ENCODE peak calls at places on chromosome 6, in eight cellular contexts. R is upper lobe of right lung, K is BJ, F is left ventricle myocardium inferior, S is fibroblast of pulmonary artery, X is coronary artery, W is AG10803, B is foreskin fibroblast. G is an unnamed sample.

GRCh38 chr6:17393335-17394191 is at the start of gene CAP2:
- DNase-seq in X (peak), R (peak), S (peak), K (peak), F (peak), W (peak), B (peak), G (no peak)

GRCh38 chr6:108592371-108593337 is 31.9 kb downstream of the FOXO3 start:
- DNase-seq in W (peak), K (peak), X (no peak), R (no peak), B (peak), F (no peak), S (peak), G (peak)

GRCh38 chr6:162068340-162068739 is 659.2 kb downstream of the PRKN start:
- DNase-seq in K (no peak), R (no peak), F (no peak), B (no peak), X (no peak), S (no peak), W (no peak), G (no peak)

GRCh38 chr6:43220439-43220951 is 8.8 kb downstream of the DNPH1 start:
- DNase-seq in R (peak), X (peak), K (no peak), W (no peak), B (no peak), F (no peak), S (no peak), G (no peak)

GRCh38 chr6:105483492-105483891 is 80.6 kb upstream of the PREP start:
- DNase-seq in K (no peak), B (peak), F (no peak), R (no peak), X (no peak), S (peak), W (peak), G (no peak)

GRCh38 chr6:2215342-2215741 is 30.1 kb downstream of the GMDS start:
- DNase-seq in S (no peak), X (no peak), R (no peak), F (no peak), K (no peak), W (no peak), B (no peak), G (peak)

GRCh38 chr6:72855471-72855870 is 233.6 kb downstream of the KCNQ5 start:
- DNase-seq in X (no peak), B (peak), K (no peak), W (peak), F (no peak), S (no peak), R (no peak), G (no peak)

GRCh38 chr6:87029711-87030314 is 65.1 kb downstream of the CGA start:
- DNase-seq in K (no peak), B (peak), F (no peak), W (peak), S (peak), R (no peak), X (no peak), G (peak)

GRCh38 chr6:38720295-38720694 is 5.2 kb downstream of the DNAH8 start:
- DNase-seq in X (no peak), W (no peak), R (no peak), K (no peak), S (peak), F (no peak), B (peak), G (no peak)

GRCh38 chr6:11738681-11739375 is 39.8 kb downstream of the ADTRP start:
- DNase-seq in R (no peak), K (no peak), S (no peak), F (no peak), W (no peak), X (no peak), B (no peak), G (no peak)

GRCh38 chr6:14454467-14454763 is 336.8 kb downstream of the CD83 start:
- DNase-seq in X (no peak), F (no peak), W (no peak), S (no peak), R (no peak), K (no peak), B (no peak), G (no peak)

GRCh38 chr6:113447088-113447831 is 409.9 kb upstream of the MARCKS start:
- DNase-seq in K (peak), W (peak), B (peak), S (peak), F (no peak), X (no peak), R (no peak), G (peak)

GRCh38 chr6:150711584-150712501 is 112.2 kb downstream of the PLEKHG1 start:
- DNase-seq in B (no peak), F (peak), W (no peak), S (peak), X (no peak), K (no peak), R (no peak), G (no peak)

GRCh38 chr6:37021356-37022129 is 16.1 kb downstream of the FGD2 start:
- DNase-seq in W (peak), S (peak), B (peak), F (no peak), K (no peak), X (no peak), R (no peak), G (no peak)
- TF ChIP-seq CTCF in W (peak), S (peak), B (peak), F (peak), K (peak), X (no peak), R (peak), G (peak)

DNA sequence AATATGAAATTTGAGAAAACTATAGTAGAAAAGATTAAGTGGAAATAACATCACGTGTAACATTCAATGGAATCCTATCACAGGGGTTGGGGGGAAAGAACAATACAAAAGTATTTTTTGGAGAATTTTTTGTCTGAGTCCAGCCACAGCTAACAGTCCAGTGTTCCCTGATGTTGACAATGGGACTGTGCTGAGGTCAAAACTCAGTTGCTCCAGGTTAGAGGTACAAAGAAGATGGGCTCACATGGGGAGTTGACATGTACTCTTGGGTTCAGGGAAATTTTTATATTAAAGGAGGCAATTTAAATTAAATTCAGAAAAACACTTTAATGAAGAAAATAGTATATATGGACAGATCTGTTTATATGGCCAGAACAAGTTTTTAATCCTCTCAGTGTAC is 995 bp downstream of the MYCT1 start:
- DNase-seq in R (no peak), S (peak), B (no peak), F (no peak), X (no peak), W (no peak), K (no peak), G (no peak)
- H3K4me3 ChIP-seq in R (peak), S (peak), B (no peak), F (peak), X (no peak), W (no peak), K (no peak), G (no peak)

GRCh38 chr6:31345026-31345730 is 11.8 kb downstream of the HLA-B start:
- DNase-seq in F (no peak), X (no peak), S (peak), K (no peak), R (no peak), W (no peak), B (no peak), G (no peak)
- TF ChIP-seq CTCF in F (no peak), X (no peak), S (peak), K (no peak), R (no peak), W (no peak), B (no peak), G (no peak)

GRCh38 chr6:28811873-28812272 is 111.9 kb downstream of the TRIM27 start:
- DNase-seq in W (no peak), R (no peak), X (no peak), F (no peak), B (peak), K (no peak), S (no peak), G (no peak)

GRCh38 chr6:28808383-28808782 is 115.4 kb downstream of the TRIM27 start:
- DNase-seq in R (no peak), K (no peak), F (no peak), B (no peak), S (no peak), X (no peak), W (no peak), G (no peak)

GRCh38 chr6:28810655-28811053 is 113.1 kb downstream of the TRIM27 start:
- DNase-seq in X (no peak), F (no peak), K (no peak), W (no peak), R (no peak), B (no peak), S (no peak), G (no peak)

GRCh38 chr6:28809947-28810654 is 113.7 kb downstream of the TRIM27 start:
- DNase-seq in F (no peak), R (no peak), K (no peak), S (no peak), X (no peak), W (no peak), B (peak), G (no peak)

GRCh38 chr6:28807682-28808280 is 116.0 kb downstream of the TRIM27 start:
- DNase-seq in R (no peak), K (no peak), S (peak), X (no peak), B (peak), W (peak), F (no peak), G (no peak)
- H3K4me3 ChIP-seq in R (no peak), K (no peak), S (peak), X (no peak), B (peak), W (peak), F (no peak), G (peak)

G was measured in astrocyte of the cerebellum.